ENCODE peak calls at places on chromosomes 11 and 22, in four cellular contexts. One of them, this sample, is unnamed.

GRCh38 chr11:122127020-122127419 is 11.0 kb upstream of the BLID start:
- DNase-seq in K562: no peak
- DNase-seq in HEK293T: no peak
- DNase-seq in HepG2: no peak
- DNase-seq in this sample: no peak

GRCh38 chr11:61742391-61742790 is 10.0 kb upstream of the MYRF start:
- DNase-seq in K562: no peak
- DNase-seq in HEK293T: no peak
- DNase-seq in HepG2: no peak
- DNase-seq in this sample: no peak

GRCh38 chr11:36356201-36356600 is 60.1 kb downstream of the PRR5L start:
- DNase-seq in K562: no peak
- DNase-seq in HEK293T: no peak
- DNase-seq in HepG2: no peak
- DNase-seq in this sample: no peak

GRCh38 chr11:125745979-125746378 is at the start of gene PATE1:
- DNase-seq in K562: no peak
- DNase-seq in HEK293T: no peak
- DNase-seq in HepG2: no peak
- DNase-seq in this sample: no peak

GRCh38 chr11:128232588-128232987 is 354.8 kb downstream of the ETS1 start:
- DNase-seq in K562: no peak
- DNase-seq in HEK293T: no peak
- DNase-seq in HepG2: no peak
- DNase-seq in this sample: no peak

GRCh38 chr22:45524157-45524556 is 21.5 kb downstream of the FBLN1 start:
- DNase-seq in K562: no peak
- DNase-seq in HEK293T: no peak
- DNase-seq in HepG2: no peak
- DNase-seq in this sample: no peak

GRCh38 chr22:26245001-26245400 is 75.7 kb downstream of the SEZ6L start:
- DNase-seq in K562: no peak
- DNase-seq in HEK293T: no peak
- DNase-seq in HepG2: no peak
- DNase-seq in this sample: no peak

GRCh38 chr22:39612811-39613548 is 42.4 kb downstream of the CACNA1I start:
- DNase-seq in K562: no peak
- DNase-seq in HEK293T: no peak
- DNase-seq in HepG2: no peak
- DNase-seq in this sample: no peak

GRCh38 chr11:62671272-62671603 is 235 bp upstream of the UQCC3 start:
- DNase-seq in K562: no peak
- DNase-seq in HEK293T: no peak
- DNase-seq in HepG2: no peak
- DNase-seq in this sample: no peak

GRCh38 chr11:112212290-112212689 is 13.9 kb upstream of the PTS start:
- DNase-seq in K562: no peak
- DNase-seq in HEK293T: no peak
- DNase-seq in HepG2: no peak
- DNase-seq in this sample: no peak

GRCh38 chr22:26170795-26171194 is 1.5 kb downstream of the SEZ6L start:
- DNase-seq in K562: peak
- DNase-seq in HEK293T: peak
- DNase-seq in HepG2: no peak
- DNase-seq in this sample: peak

GRCh38 chr11:76656087-76656531 is 14.4 kb downstream of the LRRC32 start:
- DNase-seq in K562: no peak
- DNase-seq in HEK293T: no peak
- DNase-seq in HepG2: no peak
- DNase-seq in this sample: peak

GRCh38 chr11:84747871-84748270 is 879.3 kb downstream of the DLG2 start:
- DNase-seq in K562: no peak
- DNase-seq in HEK293T: no peak
- DNase-seq in HepG2: no peak
- DNase-seq in this sample: no peak

GRCh38 chr11:61297741-61298140 is 2.6 kb upstream of the VWCE start:
- DNase-seq in K562: no peak
- DNase-seq in HEK293T: no peak
- DNase-seq in HepG2: peak
- DNase-seq in this sample: no peak

GRCh38 chr11:18594999-18595749 is 4.4 kb upstream of the MISFA start:
- DNase-seq in K562: no peak
- DNase-seq in HEK293T: no peak
- DNase-seq in HepG2: no peak
- DNase-seq in this sample: no peak

GRCh38 chr11:70721006-70721405 is 322.7 kb downstream of the CTTN start:
- DNase-seq in K562: no peak
- DNase-seq in HEK293T: no peak
- DNase-seq in HepG2: no peak
- DNase-seq in this sample: no peak

GRCh38 chr22:39647836-39648500 is 77.4 kb downstream of the CACNA1I start:
- DNase-seq in K562: no peak
- DNase-seq in HEK293T: no peak
- DNase-seq in HepG2: no peak
- DNase-seq in this sample: no peak

GRCh38 chr11:11313426-11313825 is 39.6 kb downstream of the CSNK2A3 start:
- DNase-seq in K562: no peak
- DNase-seq in HEK293T: no peak
- DNase-seq in HepG2: peak
- DNase-seq in this sample: no peak

GRCh38 chr11:101049123-101049522 is 80.5 kb downstream of the PGR start:
- DNase-seq in K562: no peak
- DNase-seq in HEK293T: no peak
- DNase-seq in HepG2: no peak
- DNase-seq in this sample: no peak

GRCh38 chr11:118052581-118053206 is 24.2 kb upstream of the TMPRSS4 start:
- DNase-seq in K562: peak
- DNase-seq in HEK293T: no peak
- DNase-seq in HepG2: no peak
- DNase-seq in this sample: no peak

GRCh38 chr11:73866095-73866579 is 10.5 kb downstream of the COA4 start:
- DNase-seq in K562: no peak
- DNase-seq in HEK293T: no peak
- DNase-seq in HepG2: no peak
- DNase-seq in this sample: no peak

GRCh38 chr11:15293975-15294374 is 179.3 kb downstream of the INSC start:
- DNase-seq in K562: no peak
- DNase-seq in HEK293T: no peak
- DNase-seq in HepG2: no peak
- DNase-seq in this sample: no peak

GRCh38 chr11:15286465-15286864 is 171.7 kb downstream of the INSC start:
- DNase-seq in K562: no peak
- DNase-seq in HEK293T: no peak
- DNase-seq in HepG2: no peak
- DNase-seq in this sample: no peak

GRCh38 chr11:15288801-15289342 is 174.1 kb downstream of the INSC start:
- DNase-seq in K562: no peak
- DNase-seq in HEK293T: no peak
- DNase-seq in HepG2: no peak
- DNase-seq in this sample: no peak

GRCh38 chr11:15289718-15290117 is 175.0 kb downstream of the INSC start:
- DNase-seq in K562: no peak
- DNase-seq in HEK293T: no peak
- DNase-seq in HepG2: no peak
- DNase-seq in this sample: no peak

GRCh38 chr11:15291885-15292284 is 177.2 kb downstream of the INSC start:
- DNase-seq in K562: no peak
- DNase-seq in HEK293T: no peak
- DNase-seq in HepG2: no peak
- DNase-seq in this sample: no peak
- TF ChIP-seq ELF4 in K562: no peak
- TF ChIP-seq ELF4 in HEK293T: no peak
- TF ChIP-seq ELF4 in HepG2: no peak
- TF ChIP-seq ELF4 in this sample: no peak

DNA sequence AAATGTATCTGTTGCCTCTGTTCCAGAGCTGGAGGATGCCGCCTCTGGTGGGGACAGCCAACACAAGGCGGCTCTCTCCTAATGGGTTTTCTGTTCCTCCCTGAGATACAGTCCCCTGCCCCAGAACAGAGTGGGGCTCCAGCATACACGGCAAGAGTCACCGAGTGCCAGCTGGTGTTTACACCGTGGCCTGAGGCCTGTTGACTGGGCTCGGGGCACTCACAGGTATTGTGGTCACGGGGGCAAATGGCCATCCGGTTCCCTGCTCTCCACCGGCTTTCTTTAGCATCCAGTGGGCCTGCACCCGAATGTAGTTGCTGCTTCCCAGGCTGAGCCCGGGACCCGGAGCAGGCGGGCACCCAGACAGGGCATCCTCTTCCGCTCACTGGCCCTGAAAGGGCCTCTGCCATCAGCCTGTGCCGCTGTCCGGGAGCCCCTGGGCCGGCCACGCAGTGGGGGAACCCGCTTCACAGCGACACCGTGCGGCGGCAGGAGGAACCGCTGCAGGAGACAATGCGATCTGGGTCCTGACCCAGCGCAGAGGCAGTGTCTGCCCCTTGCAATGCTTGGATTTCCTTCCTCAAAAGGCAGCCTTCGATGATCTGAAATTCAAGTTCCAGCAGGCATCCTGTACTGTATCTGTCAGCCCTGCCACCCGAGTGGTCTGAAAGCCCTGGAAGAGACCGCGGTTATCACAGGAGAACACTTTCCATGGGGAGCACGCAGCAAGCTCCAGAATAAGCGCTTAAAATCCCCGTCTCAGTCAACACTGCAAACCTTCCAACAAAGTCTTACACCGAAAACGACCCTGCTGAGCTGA is 859 bp upstream of the KRTAP5-5 start:
- DNase-seq in K562: peak
- DNase-seq in HEK293T: peak
- DNase-seq in HepG2: peak
- DNase-seq in this sample: peak
- TF ChIP-seq ELF4 in K562: no peak
- TF ChIP-seq ELF4 in HEK293T: no peak
- TF ChIP-seq ELF4 in HepG2: no peak
- TF ChIP-seq ELF4 in this sample: no peak

DNA sequence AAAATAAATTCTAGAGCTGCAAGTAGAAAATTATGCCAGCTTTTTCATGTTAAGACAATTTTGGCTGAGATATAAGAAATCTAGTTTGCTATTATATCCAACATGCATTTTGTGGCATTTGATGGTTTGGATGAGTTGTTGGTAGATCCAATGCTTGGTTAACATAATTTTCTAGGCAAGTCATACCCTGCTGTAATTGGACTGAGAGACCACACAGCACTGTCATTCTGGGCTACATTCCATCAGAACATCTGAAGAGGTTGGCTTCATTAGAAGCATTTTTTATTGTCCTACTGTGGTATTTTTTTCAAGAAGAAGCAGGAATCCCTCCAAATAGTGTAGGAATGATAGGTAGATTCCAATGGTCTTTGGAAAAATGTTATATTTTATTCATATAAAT is 561.0 kb downstream of the LUZP2 start:
- DNase-seq in K562: no peak
- DNase-seq in HEK293T: no peak
- DNase-seq in HepG2: no peak
- DNase-seq in this sample: no peak
- TF ChIP-seq ELF4 in K562: no peak
- TF ChIP-seq ELF4 in HEK293T: no peak
- TF ChIP-seq ELF4 in HepG2: no peak
- TF ChIP-seq ELF4 in this sample: no peak

GRCh38 chr22:37665487-37665886 is 7.0 kb downstream of the PDXP start:
- DNase-seq in K562: peak
- DNase-seq in HEK293T: no peak
- DNase-seq in HepG2: no peak
- DNase-seq in this sample: no peak
- TF ChIP-seq ELF4 in K562: no peak
- TF ChIP-seq ELF4 in HEK293T: no peak
- TF ChIP-seq ELF4 in HepG2: no peak
- TF ChIP-seq ELF4 in this sample: no peak

GRCh38 chr11:32893091-32893946 is 708 bp downstream of the QSER1 start:
- DNase-seq in K562: peak
- DNase-seq in HEK293T: peak
- DNase-seq in HepG2: peak
- DNase-seq in this sample: peak

GRCh38 chr11:32891657-32892354 is 805 bp upstream of the QSER1 start:
- DNase-seq in K562: no peak
- DNase-seq in HEK293T: no peak
- DNase-seq in HepG2: no peak
- DNase-seq in this sample: no peak

GRCh38 chr11:32892355-32893090 is at the start of gene QSER1:
- DNase-seq in K562: peak
- DNase-seq in HEK293T: peak
- DNase-seq in HepG2: peak
- DNase-seq in this sample: peak

GRCh38 chr11:32895471-32895870 is 2.9 kb downstream of the QSER1 start:
- DNase-seq in K562: no peak
- DNase-seq in HEK293T: no peak
- DNase-seq in HepG2: no peak
- DNase-seq in this sample: no peak

GRCh38 chr11:32893947-32894827 is 1.6 kb downstream of the QSER1 start:
- DNase-seq in K562: peak
- DNase-seq in HEK293T: peak
- DNase-seq in HepG2: peak
- DNase-seq in this sample: no peak
- TF ChIP-seq ELF4 in K562: no peak
- TF ChIP-seq ELF4 in HEK293T: no peak
- TF ChIP-seq ELF4 in HepG2: no peak
- TF ChIP-seq ELF4 in this sample: no peak